ENCODE peak calls at places on chromosomes 2 and 18, in eight cellular contexts. E is Panc1, O is stomach, S is A549, K is lung, X is breast epithelium, D is adrenal gland, H is choroid plexus epithelial cell. I is an unnamed sample.

GRCh38 chr2:192534076-192534475 is 339.3 kb upstream of the TMEFF2 start:
- DNase-seq in E (no peak), O (no peak), S (no peak), K (no peak), X (no peak), D (no peak), H (no peak), I (no peak)

GRCh38 chr2:240959941-240960308 is 38.5 kb upstream of the SNED1 start:
- DNase-seq in E (no peak), O (peak), S (no peak), K (peak), X (peak), D (peak), H (no peak), I (peak)

GRCh38 chr2:190415251-190415650 is 7.1 kb downstream of the MFSD6 start:
- DNase-seq in E (no peak), O (no peak), S (no peak), K (no peak), X (no peak), D (no peak), H (no peak), I (no peak)

GRCh38 chr2:57475391-57475790 is 571.2 kb upstream of the VRK2 start:
- DNase-seq in E (no peak), O (no peak), S (no peak), K (no peak), X (no peak), D (no peak), H (no peak), I (no peak)

GRCh38 chr2:47230418-47230817 is 75.3 kb upstream of the STPG4 start:
- DNase-seq in E (no peak), O (no peak), S (no peak), K (peak), X (peak), D (peak), H (peak), I (no peak)

GRCh38 chr2:205680067-205680466 is 2.2 kb upstream of the NRP2 start:
- DNase-seq in E (peak), O (peak), S (peak), K (peak), X (no peak), D (peak), H (peak), I (no peak)

GRCh38 chr2:201175971-201176570 is 6.9 kb upstream of the CASP10 start:
- DNase-seq in E (no peak), O (peak), S (no peak), K (peak), X (no peak), D (no peak), H (no peak), I (no peak)

GRCh38 chr2:42132066-42132965 is 36.8 kb upstream of the EML4 start:
- DNase-seq in E (peak), O (no peak), S (peak), K (no peak), X (no peak), D (peak), H (peak), I (no peak)

GRCh38 chr18:41347057-41347456 is 608.0 kb upstream of the PIK3C3 start:
- DNase-seq in E (no peak), O (no peak), S (no peak), K (no peak), X (no peak), D (no peak), H (peak), I (no peak)

GRCh38 chr2:25838152-25838756 is 40.0 kb downstream of the ASXL2 start:
- DNase-seq in E (no peak), O (no peak), S (no peak), K (no peak), X (no peak), D (no peak), H (no peak), I (no peak)
- TF ChIP-seq CTCF in E (no peak), O (no peak), S (no peak), K (no peak), X (no peak), D (no peak), H (no peak), I (no peak)

DNA sequence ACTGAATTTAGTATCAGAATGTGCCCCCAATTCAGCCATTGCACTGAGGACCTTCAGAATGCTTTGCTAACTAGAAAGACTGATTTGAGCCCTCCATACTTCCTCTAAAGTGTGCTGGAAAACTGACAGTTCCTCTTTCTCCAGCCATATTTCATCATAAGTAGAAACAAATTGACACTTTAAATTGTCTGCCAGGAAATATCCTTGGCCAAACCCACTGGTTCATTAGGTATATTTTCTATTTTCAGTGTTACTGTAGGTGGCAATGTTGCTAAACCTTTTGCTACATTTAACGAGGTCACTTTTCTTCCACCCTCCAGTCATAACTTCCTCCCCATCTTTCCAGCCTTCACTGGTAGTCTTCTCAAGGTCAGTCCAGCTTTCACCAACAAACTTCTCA is 21.5 kb downstream of the SP5 start:
- DNase-seq in E (no peak), O (no peak), S (no peak), K (no peak), X (no peak), D (no peak), H (no peak), I (no peak)
- TF ChIP-seq CTCF in E (no peak), O (no peak), S (no peak), K (no peak), X (no peak), D (no peak), H (no peak), I (no peak)

GRCh38 chr2:237345891-237346640 is 67.9 kb downstream of the COL6A3 start:
- DNase-seq in E (no peak), O (no peak), S (no peak), K (no peak), X (no peak), D (no peak), H (no peak), I (no peak)
- TF ChIP-seq CTCF in E (no peak), O (no peak), S (no peak), K (no peak), X (no peak), D (no peak), H (no peak), I (no peak)

DNA sequence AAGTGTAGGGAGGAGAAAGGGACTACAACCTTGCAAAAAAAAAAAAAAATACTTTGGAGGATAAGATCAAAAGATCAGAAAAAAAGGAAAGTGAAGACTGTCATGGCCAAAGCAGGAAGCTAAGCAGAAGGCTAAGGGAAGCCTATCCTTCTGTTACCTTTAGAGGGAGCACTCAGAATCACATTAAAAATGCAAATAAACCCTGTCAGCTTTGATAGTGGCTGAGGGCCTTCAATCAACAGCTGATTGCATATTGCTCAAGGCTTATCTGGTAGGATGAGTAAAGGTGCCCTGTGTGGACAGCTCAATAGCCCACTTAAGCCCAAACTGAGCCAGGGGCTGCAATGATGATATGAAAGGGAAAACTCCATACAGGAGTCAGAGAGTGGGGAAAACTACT is 1021.2 kb downstream of the LRP1B start:
- DNase-seq in E (no peak), O (no peak), S (no peak), K (no peak), X (no peak), D (no peak), H (peak), I (no peak)
- TF ChIP-seq CTCF in E (peak), O (no peak), S (no peak), K (no peak), X (no peak), D (no peak), H (peak), I (no peak)

DNA sequence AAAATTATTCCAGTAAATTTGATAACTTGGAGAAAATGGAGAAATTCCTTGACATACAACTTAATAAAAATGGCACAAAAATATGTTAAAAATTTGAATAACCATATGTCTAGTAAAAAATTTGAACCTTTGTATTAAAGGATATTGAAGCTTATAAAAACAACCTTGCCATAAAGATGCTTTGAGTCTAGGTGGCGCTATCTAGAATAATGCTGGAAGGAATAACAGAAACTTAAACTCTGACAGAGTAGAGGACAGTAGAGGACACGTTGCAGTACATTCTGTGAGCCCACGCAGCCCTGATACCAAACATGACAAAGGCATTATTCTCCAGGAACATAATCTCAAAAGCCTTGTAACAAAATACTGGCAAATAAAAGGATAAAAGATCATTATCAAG is 44.7 kb upstream of the ALKAL2 start:
- DNase-seq in E (no peak), O (no peak), S (no peak), K (no peak), X (no peak), D (no peak), H (no peak), I (no peak)
- TF ChIP-seq CTCF in E (no peak), O (no peak), S (no peak), K (no peak), X (no peak), D (no peak), H (peak), I (peak)

GRCh38 chr2:146697307-146697706 is 1147.5 kb upstream of the ACVR2A start:
- DNase-seq in E (no peak), O (no peak), S (no peak), K (no peak), X (no peak), D (no peak), H (no peak), I (no peak)

GRCh38 chr2:146701183-146701582 is 1143.6 kb upstream of the ACVR2A start:
- DNase-seq in E (no peak), O (no peak), S (no peak), K (no peak), X (no peak), D (no peak), H (peak), I (no peak)
- TF ChIP-seq CTCF in E (no peak), O (no peak), S (no peak), K (no peak), X (no peak), D (no peak), H (no peak), I (no peak)

I was measured in natural killer cell.